ENCODE peak calls at places on chromosomes 13 and 19, in four cellular contexts. D is WTC11, M is K562, I is GM12878. Y is an unnamed sample.

GRCh38 chr19:2549701-2550191 is 73.8 kb downstream of the GADD45B start:
- DNase-seq in D (no peak), M (no peak), I (no peak), Y (no peak)

GRCh38 chr13:54185101-54185500 is 1156.5 kb downstream of the OLFM4 start:
- DNase-seq in D (no peak), I (no peak), M (no peak), Y (no peak)

GRCh38 chr19:703651-704446 is 4.9 kb upstream of the PALM start:
- DNase-seq in M (peak; percentile 96), I (no peak), D (peak; percentile 98), Y (peak; percentile 90)

GRCh38 chr19:8609210-8610040 is 1.1 kb downstream of the ADAMTS10 start:
- DNase-seq in M (peak; percentile 31), I (no peak), D (peak; percentile 72), Y (peak; percentile 32)

GRCh38 chr19:38308926-38309614 is 5.0 kb downstream of the C19orf33 start:
- DNase-seq in I (no peak), D (no peak), M (no peak), Y (no peak)

GRCh38 chr13:44230736-44231135 is 142.9 kb upstream of the SERP2 start:
- DNase-seq in I (no peak), M (no peak), D (no peak), Y (no peak)

GRCh38 chr19:32404939-32405430 is 585 bp upstream of the DPY19L3 start:
- DNase-seq in M (no peak), D (peak; percentile 42), I (no peak), Y (peak; percentile 19)

GRCh38 chr13:84405286-84405685 is 523.0 kb upstream of the SLITRK1 start:
- DNase-seq in D (no peak), M (no peak), I (no peak), Y (no peak)

GRCh38 chr13:96089749-96090239 is at the start of gene HS6ST3:
- DNase-seq in M (peak; percentile 6), D (peak; percentile 75), I (no peak), Y (no peak)

GRCh38 chr13:86792153-86792651 is 879.0 kb upstream of the SLITRK5 start:
- DNase-seq in M (no peak), D (peak; percentile 41), I (no peak), Y (no peak)
- TF ChIP-seq TCF7 in M (no peak), D (no peak), I (no peak), Y (no peak)

GRCh38 chr13:94707400-94708021 is 4.8 kb downstream of the SOX21 start:
- DNase-seq in I (no peak), D (peak; percentile 64), M (peak; percentile 62), Y (no peak)

GRCh38 chr13:94706101-94706853 is 6.1 kb downstream of the SOX21 start:
- DNase-seq in I (no peak), D (no peak), M (no peak), Y (no peak)

GRCh38 chr13:94708031-94708571 is 4.2 kb downstream of the SOX21 start:
- DNase-seq in M (no peak), D (peak; percentile 59), I (no peak), Y (no peak)

GRCh38 chr13:94705081-94705751 is 7.1 kb downstream of the SOX21 start:
- DNase-seq in D (peak; percentile 48), M (no peak), I (no peak), Y (no peak)

GRCh38 chr13:94706854-94707399 is 5.4 kb downstream of the SOX21 start:
- DNase-seq in D (no peak), M (no peak), I (no peak), Y (no peak)
- TF ChIP-seq TCF7 in D (no peak), M (no peak), I (no peak), Y (no peak)

GRCh38 chr19:13008926-13009787 is 13.9 kb downstream of the NFIX start:
- DNase-seq in D (no peak), I (no peak), M (peak; percentile 7), Y (no peak)
- TF ChIP-seq TCF7 in D (no peak), I (no peak), M (no peak), Y (no peak)

DNA sequence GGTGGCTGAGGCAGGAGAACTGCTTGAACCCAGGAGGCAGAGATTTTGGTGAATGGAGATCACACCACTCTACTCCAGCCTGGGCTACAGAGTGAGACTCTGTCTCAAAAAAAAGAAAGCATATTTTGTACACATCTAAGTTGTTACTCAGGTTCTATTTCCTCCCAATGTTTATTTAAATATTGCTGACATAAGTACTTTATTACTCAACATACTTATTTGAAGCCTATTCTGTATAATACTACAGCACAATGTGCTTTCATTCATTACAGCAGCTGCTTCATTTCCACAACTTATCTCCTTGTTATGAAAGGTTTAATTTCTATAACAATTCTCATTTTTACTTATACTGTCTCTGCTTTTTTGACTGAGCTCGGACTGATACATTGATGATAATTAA is 495.7 kb downstream of the SLITRK1 start:
- DNase-seq in D (no peak), M (no peak), I (no peak), Y (no peak)
- TF ChIP-seq TCF7 in D (no peak), M (no peak), I (no peak), Y (no peak)

GRCh38 chr19:41324921-41325639 is 15.1 kb downstream of the CCDC97 start:
- DNase-seq in D (peak; percentile 73), M (peak; percentile 89), I (no peak), Y (peak; percentile 82)
- TF ChIP-seq TCF7 in D (no peak), M (no peak), I (no peak), Y (no peak)

GRCh38 chr19:46131485-46132143 is 7.1 kb upstream of the IGFL3 start:
- DNase-seq in I (no peak), M (no peak), D (no peak), Y (no peak)
- TF ChIP-seq TCF7 in I (no peak), M (no peak), D (no peak), Y (no peak)

GRCh38 chr13:112793545-112794445 is 104.0 kb downstream of the ATP11A start:
- DNase-seq in D (peak; percentile 8), I (no peak), M (no peak), Y (no peak)

GRCh38 chr13:112795277-112795676 is 105.4 kb downstream of the ATP11A start:
- DNase-seq in I (no peak), M (no peak), D (no peak), Y (no peak)

GRCh38 chr13:112799394-112799793 is 109.6 kb downstream of the ATP11A start:
- DNase-seq in D (no peak), M (no peak), I (no peak), Y (no peak)

GRCh38 chr13:112800057-112800456 is 110.2 kb downstream of the ATP11A start:
- DNase-seq in M (no peak), I (no peak), D (no peak), Y (no peak)

GRCh38 chr13:112796190-112796915 is 106.5 kb downstream of the ATP11A start:
- DNase-seq in M (no peak), D (no peak), I (no peak), Y (no peak)
- TF ChIP-seq TCF7 in M (no peak), D (no peak), I (no peak), Y (no peak)

Y was measured in HepG2.